ENCODE peak calls at places on chromosomes 16 and 17, in eight cellular contexts. B is effector memory CD4-positive, alpha-beta T cell; T is endothelial cell of umbilical vein; V is IMR-90; J is lower lobe of right lung; F is stomach; Z is fibroblast of lung; X is CD8-positive, alpha-beta memory T cell. C is an unnamed sample. For H3K4me1, the result is how much of the 10 kb centered on the place peaks cover.

GRCh38 chr17:40103082-40103741 is 2.8 kb upstream of the NR1D1 start:
- DNase-seq in J (no peak), V (no peak), Z (no peak), T (no peak), X (no peak), B (no peak), F (no peak), C (no peak)

GRCh38 chr17:27797390-27798091 is 2.8 kb downstream of the NOS2 start:
- DNase-seq in F (no peak), Z (no peak), X (no peak), T (no peak), V (no peak), B (no peak), J (peak), C (no peak)

GRCh38 chr17:63278731-63279442 is 167.2 kb downstream of the CYB561 start:
- DNase-seq in V (no peak), X (no peak), F (no peak), T (peak), J (no peak), Z (no peak), B (no peak), C (no peak)

GRCh38 chr17:80625627-80626026 is 81.0 kb downstream of the RPTOR start:
- DNase-seq in B (no peak), T (no peak), F (no peak), Z (no peak), V (no peak), X (no peak), J (no peak), C (no peak)

GRCh38 chr17:32350662-32351418 is 883 bp downstream of the ZNF207 start:
- DNase-seq in F (peak), V (peak), X (peak), Z (peak), B (peak), T (peak), J (no peak), C (peak)

GRCh38 chr17:48002208-48002919 is 31.5 kb downstream of the CDK5RAP3 start:
- DNase-seq in B (no peak), Z (peak), X (no peak), J (no peak), F (no peak), T (peak), V (peak), C (no peak)

GRCh38 chr17:15233022-15233805 is 31.9 kb downstream of the PMP22 start:
- DNase-seq in F (no peak), Z (peak), B (no peak), X (no peak), J (no peak), V (peak), T (peak), C (no peak)

GRCh38 chr17:63984206-63984605 is 11.5 kb upstream of the SCN4A start:
- DNase-seq in J (no peak), T (no peak), B (no peak), Z (peak), V (peak), X (no peak), F (no peak), C (no peak)

GRCh38 chr17:65595071-65595655 is 33.7 kb upstream of the AXIN2 start:
- DNase-seq in B (no peak), Z (no peak), F (no peak), X (no peak), J (no peak), V (no peak), T (no peak), C (no peak)

GRCh38 chr17:15154618-15155017 is 110.5 kb downstream of the PMP22 start:
- DNase-seq in T (no peak), F (no peak), V (peak), B (no peak), X (no peak), J (no peak), Z (peak), C (no peak)

GRCh38 chr16:83501481-83501880 is 306.3 kb upstream of the HSBP1 start:
- DNase-seq in F (no peak), B (no peak), Z (no peak), J (no peak), V (no peak), T (no peak), X (no peak), C (no peak)

GRCh38 chr17:74177018-74177450 is 26.4 kb upstream of the RPL38 start:
- DNase-seq in X (peak), F (no peak), B (no peak), T (no peak), V (peak), J (no peak), Z (peak), C (no peak)

GRCh38 chr17:83196088-83196765 is 116.8 kb downstream of the METRNL start:
- DNase-seq in V (peak), Z (peak), X (peak), B (no peak), J (peak), F (no peak), T (no peak), C (no peak)

GRCh38 chr17:56902350-56902749 is 11.5 kb downstream of the TRIM25 start:
- DNase-seq in V (peak), J (no peak), T (peak), Z (no peak), B (no peak), F (no peak), X (no peak), C (no peak)

GRCh38 chr17:67891481-67892119 is 66.3 kb downstream of the BPTF start:
- DNase-seq in V (peak), X (no peak), T (peak), Z (peak), B (no peak), J (no peak), F (no peak), C (no peak)

GRCh38 chr17:76265624-76266243 is 586 bp downstream of the UBALD2 start:
- DNase-seq in B (peak), V (peak), X (peak), J (peak), T (peak), F (peak), Z (peak), C (peak)

GRCh38 chr17:59356543-59357218 is 25.2 kb downstream of the YPEL2 start:
- DNase-seq in T (no peak), F (no peak), B (no peak), V (peak), Z (no peak), X (no peak), J (no peak), C (no peak)
- H3K4me1 ChIP-seq in T (under half), F (half or more), B (under half), V (under half), Z (under half), X (half or more), J (under half), C (half or more)

DNA sequence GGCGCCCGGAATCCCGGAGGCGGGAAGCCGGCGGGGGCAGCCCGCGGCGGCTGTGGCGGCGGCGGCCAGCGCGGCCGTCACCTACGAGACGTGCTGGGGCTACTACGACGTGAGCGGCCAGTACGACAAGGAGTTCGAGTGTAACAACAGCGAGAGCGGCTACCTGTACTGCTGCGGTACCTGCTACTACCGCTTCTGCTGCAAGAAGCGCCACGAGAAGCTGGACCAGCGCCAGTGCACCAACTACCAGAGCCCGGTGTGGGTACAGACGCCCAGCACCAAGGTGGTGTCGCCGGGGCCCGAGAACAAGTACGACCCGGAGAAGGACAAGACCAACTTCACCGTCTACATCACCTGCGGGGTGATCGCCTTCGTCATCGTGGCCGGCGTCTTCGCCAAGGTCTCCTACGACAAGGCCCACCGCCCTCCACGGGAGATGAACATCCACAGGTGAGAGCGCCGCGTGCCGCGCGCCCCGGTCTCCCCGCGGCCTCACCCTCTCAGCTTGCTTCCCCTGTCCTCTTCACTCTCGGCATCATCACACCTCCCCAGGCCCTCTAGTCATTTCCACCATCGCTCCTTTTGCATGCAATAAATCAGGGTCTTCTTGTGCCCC is 706 bp downstream of the SHISA6 start:
- DNase-seq in Z (no peak), T (no peak), J (peak), X (no peak), B (no peak), F (peak), V (no peak), C (no peak)
- H3K4me3 ChIP-seq in Z (no peak), T (no peak), J (no peak), X (no peak), B (no peak), F (peak), V (no peak), C (no peak)

DNA sequence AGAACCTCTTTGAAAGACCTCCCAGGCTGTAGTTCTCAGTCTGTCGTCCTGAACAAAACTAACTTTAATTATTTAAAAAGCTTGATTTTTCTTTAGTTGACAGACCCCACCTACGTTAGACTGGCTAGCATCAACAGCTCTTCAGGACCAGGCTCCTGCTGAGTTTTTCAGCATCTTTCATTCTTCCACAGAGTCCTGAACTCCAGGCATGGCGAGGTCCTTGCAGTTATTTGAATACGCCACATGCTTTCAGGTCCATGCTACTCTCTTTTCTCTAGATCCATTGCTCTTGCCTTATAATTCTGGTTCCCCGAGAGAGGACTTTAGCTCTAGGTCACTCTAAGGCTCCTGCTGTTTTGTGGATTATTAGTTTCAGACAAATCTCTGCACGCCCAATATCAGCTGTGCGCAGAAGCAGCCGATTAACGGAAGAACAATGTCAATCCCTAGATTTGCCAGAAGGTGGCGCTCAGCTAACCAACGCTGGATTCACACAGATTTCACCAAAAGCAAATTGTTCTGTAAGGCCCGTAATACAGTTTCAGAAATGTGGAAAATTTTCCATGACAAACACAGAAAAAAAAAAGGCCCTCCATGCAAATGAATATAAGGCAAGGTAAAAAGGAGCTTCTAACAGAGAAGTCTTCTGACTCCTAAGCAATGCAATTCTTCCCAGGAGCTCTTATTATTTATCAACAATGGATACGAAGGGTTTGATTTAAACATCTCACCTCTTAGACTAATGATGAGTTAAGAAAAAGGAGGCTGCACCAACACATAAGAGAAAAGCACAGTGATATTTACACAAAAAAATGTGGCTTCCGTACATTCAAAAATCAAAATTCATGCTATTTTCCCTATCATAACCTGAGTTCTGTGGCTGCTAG is 33.5 kb upstream of the BCO1 start:
- DNase-seq in T (peak), B (no peak), Z (peak), J (no peak), F (peak), V (peak), X (no peak), C (peak)
- H3K4me1 ChIP-seq in T (under half), B (under half), Z (under half), J (under half), F (under half), V (under half), X (under half), C (under half)

GRCh38 chr17:59941131-59941530 is 23.4 kb downstream of the RNFT1 start:
- DNase-seq in X (no peak), F (no peak), T (no peak), Z (no peak), V (no peak), B (no peak), J (no peak), C (no peak)
- H3K4me3 ChIP-seq in X (no peak), F (no peak), T (no peak), Z (no peak), V (no peak), B (no peak), J (no peak), C (no peak)

GRCh38 chr16:8966781-8967436 is 3.2 kb upstream of the USP7 start:
- DNase-seq in F (no peak), V (no peak), B (no peak), T (no peak), J (no peak), Z (no peak), X (no peak), C (no peak)
- H3K4me1 ChIP-seq in F (under half), V (under half), B (under half), T (under half), J (under half), Z (under half), X (under half), C (under half)

DNA sequence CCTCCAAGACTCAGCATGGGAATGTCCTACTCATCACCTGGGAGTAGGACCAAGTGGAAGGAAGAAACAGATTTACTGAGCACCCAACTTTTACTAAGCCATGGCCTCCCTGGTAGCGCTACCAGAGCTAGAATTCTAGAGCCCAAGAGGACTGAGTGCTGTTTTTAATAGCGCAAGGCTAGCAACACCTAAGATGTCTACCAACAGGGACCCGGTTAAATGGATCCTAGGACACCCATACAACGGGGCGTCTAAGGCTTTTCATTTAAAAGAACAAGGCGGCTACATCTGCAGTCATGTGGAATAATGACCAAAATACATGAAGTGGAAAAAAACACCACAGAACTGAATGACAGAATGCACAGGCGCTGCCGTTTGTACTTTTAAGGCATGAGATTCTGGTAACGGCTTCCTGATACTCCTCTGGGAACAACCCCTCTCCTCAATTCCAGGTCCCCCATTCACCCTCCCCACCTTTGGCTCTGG is 5.1 kb downstream of the GGA2 start:
- DNase-seq in V (no peak), T (no peak), J (no peak), F (no peak), X (no peak), B (no peak), Z (no peak), C (no peak)
- H3K4me3 ChIP-seq in V (no peak), T (no peak), J (no peak), F (no peak), X (no peak), B (no peak), Z (no peak), C (no peak)

DNA sequence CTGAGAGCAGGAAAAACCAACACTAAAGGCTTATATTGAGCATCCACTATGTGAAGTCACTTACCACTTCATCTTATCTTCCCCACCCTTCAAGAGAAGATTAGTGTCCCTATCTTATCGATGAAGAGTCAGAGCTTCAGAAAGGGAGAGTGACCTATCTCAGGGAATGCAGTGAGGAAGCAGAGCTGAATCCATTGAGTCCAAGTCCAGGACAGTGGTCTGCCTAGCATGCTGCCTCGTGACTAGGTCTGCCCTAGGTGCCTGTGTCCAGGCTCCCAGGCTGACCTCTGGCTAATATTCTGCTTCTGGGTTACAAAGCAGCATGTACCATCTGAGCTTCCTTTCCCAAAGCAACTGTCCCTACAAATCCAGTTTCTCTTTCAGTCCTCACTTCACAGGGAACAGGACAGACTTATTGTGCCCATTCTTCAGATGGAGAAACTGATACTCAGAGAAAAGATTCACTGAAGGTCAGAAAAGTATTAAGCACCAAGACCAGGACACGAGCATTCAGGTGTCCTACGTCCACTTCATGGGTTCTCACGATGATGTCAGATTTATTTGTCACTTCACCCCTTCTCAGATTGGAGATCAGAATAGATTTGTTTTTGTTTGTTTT is 13.3 kb upstream of the FZD2 start:
- DNase-seq in F (no peak), T (no peak), J (no peak), B (no peak), Z (peak), V (no peak), X (no peak), C (no peak)
- H3K4me1 ChIP-seq in F (under half), T (under half), J (under half), B (under half), Z (under half), V (half or more), X (under half), C (under half)

DNA sequence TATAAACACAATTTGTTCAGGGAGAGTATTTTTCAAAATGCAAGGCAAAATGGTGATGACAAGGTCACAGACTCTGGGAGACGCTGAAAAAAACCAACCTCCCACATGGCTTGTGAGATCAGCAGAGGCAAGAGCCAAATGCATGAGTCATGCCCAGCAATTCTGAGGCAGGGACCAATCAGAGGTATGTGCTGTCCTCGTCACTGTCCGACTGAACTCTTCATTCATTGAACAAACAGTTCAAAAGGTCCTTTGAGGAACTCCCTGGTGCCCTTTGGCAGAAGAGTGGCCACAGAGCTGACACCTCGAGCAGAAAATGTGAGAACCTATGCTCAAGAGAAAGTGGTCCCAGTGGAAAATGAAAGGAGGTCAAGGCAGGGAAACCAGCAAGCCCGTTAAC is 51.0 kb downstream of the CDH11 start:
- DNase-seq in F (peak), J (no peak), V (peak), Z (peak), T (peak), X (no peak), B (no peak), C (no peak)
- H3K4me3 ChIP-seq in F (peak), J (no peak), V (no peak), Z (peak), T (no peak), X (no peak), B (no peak), C (no peak)

GRCh38 chr16:54398986-54399385 is 112.4 kb upstream of the IRX3 start:
- DNase-seq in T (no peak), Z (no peak), J (no peak), B (no peak), F (no peak), X (no peak), V (no peak), C (no peak)

GRCh38 chr16:54400261-54400660 is 113.7 kb upstream of the IRX3 start:
- DNase-seq in F (no peak), J (no peak), Z (no peak), V (no peak), B (no peak), X (no peak), T (no peak), C (no peak)

GRCh38 chr16:54397838-54398237 is 111.3 kb upstream of the IRX3 start:
- DNase-seq in F (no peak), T (no peak), B (no peak), X (no peak), Z (no peak), V (no peak), J (no peak), C (no peak)

GRCh38 chr16:54402270-54402669 is 115.7 kb upstream of the IRX3 start:
- DNase-seq in V (no peak), Z (no peak), J (no peak), F (no peak), X (no peak), B (no peak), T (no peak), C (no peak)

GRCh38 chr16:54397190-54397835 is 110.7 kb upstream of the IRX3 start:
- DNase-seq in F (no peak), V (no peak), B (no peak), J (no peak), X (no peak), Z (no peak), T (no peak), C (no peak)
- H3K4me1 ChIP-seq in F (under half), V (under half), B (under half), J (under half), X (under half), Z (under half), T (under half), C (under half)

DNA sequence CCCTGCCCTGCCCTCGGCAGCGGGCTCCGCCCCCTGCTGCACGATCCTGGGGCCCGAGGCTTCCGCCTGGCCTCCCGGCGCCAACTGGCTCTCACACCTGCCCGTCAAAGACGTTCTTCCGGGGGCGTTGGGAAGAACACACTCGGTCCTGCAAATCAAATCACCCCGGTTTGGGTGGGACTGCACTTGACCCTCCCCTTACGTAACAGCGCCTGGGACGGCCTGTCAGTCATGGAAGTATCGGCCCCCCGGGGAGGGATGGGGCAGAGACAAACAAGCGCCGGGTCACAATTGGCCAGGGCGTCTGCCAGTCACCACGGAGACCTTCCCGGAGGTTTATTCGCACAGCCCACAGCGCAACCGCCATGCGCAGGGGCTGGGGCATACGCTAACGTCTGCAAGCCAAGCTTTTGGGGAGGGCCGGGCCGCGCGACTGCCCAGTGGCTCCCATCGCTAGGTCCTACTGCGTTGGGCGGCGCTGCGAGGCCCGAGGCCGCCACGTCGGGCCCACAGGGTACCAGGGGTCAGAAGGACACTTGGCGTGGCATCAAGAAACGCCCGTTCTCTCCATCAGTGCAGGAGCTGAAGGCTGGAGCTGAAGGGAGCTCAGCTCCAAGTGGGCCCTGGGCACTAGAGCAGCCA is 382 bp upstream of the AKTIP start:
- DNase-seq in X (peak), V (peak), T (peak), B (peak), Z (peak), F (peak), J (peak), C (peak)
- H3K4me3 ChIP-seq in X (peak), V (peak), T (peak), B (peak), Z (peak), F (peak), J (peak), C (peak)